ENCODE peak calls at places on chromosomes 2 and 18, in five cellular contexts. One of them, this sample, is unnamed.

GRCh38 chr2:58227171-58227917 is 13.8 kb downstream of the FANCL start:
- DNase-seq in right atrium auricular region: no peak
- DNase-seq in CD8-positive, alpha-beta T cell: no peak
- DNase-seq in cardiac muscle cell: no peak
- DNase-seq in OCI-LY7: no peak
- DNase-seq in this sample: no peak

GRCh38 chr2:121689356-121689755 is 40.1 kb upstream of the CLASP1 start:
- DNase-seq in right atrium auricular region: no peak
- DNase-seq in OCI-LY7: no peak
- DNase-seq in CD8-positive, alpha-beta T cell: no peak
- DNase-seq in cardiac muscle cell: peak; percentile 19
- DNase-seq in this sample: no peak

GRCh38 chr2:151032741-151033152 is 228.9 kb downstream of the RBM43 start:
- DNase-seq in right atrium auricular region: no peak
- DNase-seq in CD8-positive, alpha-beta T cell: no peak
- DNase-seq in cardiac muscle cell: no peak
- DNase-seq in OCI-LY7: no peak
- DNase-seq in this sample: no peak

GRCh38 chr2:227150222-227150936 is 13.6 kb downstream of the COL4A4 start:
- DNase-seq in right atrium auricular region: no peak
- DNase-seq in CD8-positive, alpha-beta T cell: no peak
- DNase-seq in OCI-LY7: no peak
- DNase-seq in cardiac muscle cell: no peak
- DNase-seq in this sample: no peak

GRCh38 chr2:152577611-152578010 is 139.7 kb downstream of the PRPF40A start:
- DNase-seq in CD8-positive, alpha-beta T cell: no peak
- DNase-seq in OCI-LY7: no peak
- DNase-seq in cardiac muscle cell: no peak
- DNase-seq in right atrium auricular region: no peak
- DNase-seq in this sample: no peak

GRCh38 chr2:226661789-226662545 is 137.7 kb downstream of the IRS1 start:
- DNase-seq in CD8-positive, alpha-beta T cell: no peak
- DNase-seq in cardiac muscle cell: no peak
- DNase-seq in right atrium auricular region: no peak
- DNase-seq in OCI-LY7: no peak
- DNase-seq in this sample: no peak

GRCh38 chr18:12744103-12744502 is 41.3 kb downstream of the PSMG2 start:
- DNase-seq in OCI-LY7: peak; percentile 74
- DNase-seq in CD8-positive, alpha-beta T cell: no peak
- DNase-seq in cardiac muscle cell: peak; percentile 33
- DNase-seq in right atrium auricular region: no peak
- DNase-seq in this sample: no peak

GRCh38 chr2:101478561-101479001 is 3.7 kb upstream of the RFX8 start:
- DNase-seq in right atrium auricular region: no peak
- DNase-seq in OCI-LY7: no peak
- DNase-seq in CD8-positive, alpha-beta T cell: no peak
- DNase-seq in cardiac muscle cell: no peak
- DNase-seq in this sample: no peak

GRCh38 chr18:76425299-76426101 is 69.5 kb downstream of the ZNF516 start:
- DNase-seq in right atrium auricular region: no peak
- DNase-seq in OCI-LY7: no peak
- DNase-seq in CD8-positive, alpha-beta T cell: no peak
- DNase-seq in cardiac muscle cell: no peak
- DNase-seq in this sample: peak; percentile 65

GRCh38 chr18:78240091-78240490 is 739.5 kb upstream of the SALL3 start:
- DNase-seq in right atrium auricular region: no peak
- DNase-seq in CD8-positive, alpha-beta T cell: no peak
- DNase-seq in cardiac muscle cell: no peak
- DNase-seq in OCI-LY7: no peak
- DNase-seq in this sample: no peak

GRCh38 chr2:181483876-181484275 is 26.7 kb downstream of the ITGA4 start:
- DNase-seq in OCI-LY7: no peak
- DNase-seq in cardiac muscle cell: no peak
- DNase-seq in right atrium auricular region: no peak
- DNase-seq in CD8-positive, alpha-beta T cell: no peak
- DNase-seq in this sample: no peak

GRCh38 chr18:69109686-69110085 is 291.0 kb upstream of the DOK6 start:
- DNase-seq in CD8-positive, alpha-beta T cell: no peak
- DNase-seq in OCI-LY7: no peak
- DNase-seq in right atrium auricular region: no peak
- DNase-seq in cardiac muscle cell: no peak
- DNase-seq in this sample: no peak

GRCh38 chr2:33166287-33166881 is 219.6 kb downstream of the LTBP1 start:
- DNase-seq in OCI-LY7: no peak
- DNase-seq in right atrium auricular region: no peak
- DNase-seq in CD8-positive, alpha-beta T cell: no peak
- DNase-seq in cardiac muscle cell: no peak
- DNase-seq in this sample: no peak

GRCh38 chr18:38940863-38941531 is 1375.4 kb upstream of the CELF4 start:
- DNase-seq in cardiac muscle cell: no peak
- DNase-seq in OCI-LY7: peak; percentile 28
- DNase-seq in CD8-positive, alpha-beta T cell: peak; percentile 13
- DNase-seq in right atrium auricular region: no peak
- DNase-seq in this sample: no peak

GRCh38 chr2:12619975-12620374 is 96.8 kb upstream of the TRIB2 start:
- DNase-seq in cardiac muscle cell: no peak
- DNase-seq in CD8-positive, alpha-beta T cell: no peak
- DNase-seq in OCI-LY7: no peak
- DNase-seq in right atrium auricular region: no peak
- DNase-seq in this sample: no peak

GRCh38 chr18:11412790-11413189 is 196.6 kb upstream of the SLC35G4 start:
- DNase-seq in OCI-LY7: no peak
- DNase-seq in CD8-positive, alpha-beta T cell: no peak
- DNase-seq in right atrium auricular region: no peak
- DNase-seq in cardiac muscle cell: no peak
- DNase-seq in this sample: no peak

GRCh38 chr2:48900321-48901014 is 144.9 kb upstream of the LHCGR start:
- DNase-seq in right atrium auricular region: no peak
- DNase-seq in CD8-positive, alpha-beta T cell: no peak
- DNase-seq in OCI-LY7: no peak
- DNase-seq in cardiac muscle cell: no peak
- DNase-seq in this sample: no peak

GRCh38 chr18:371616-371998 is 103.8 kb upstream of the THOC1 start:
- DNase-seq in right atrium auricular region: no peak
- DNase-seq in cardiac muscle cell: peak; percentile 58
- DNase-seq in CD8-positive, alpha-beta T cell: no peak
- DNase-seq in OCI-LY7: no peak
- DNase-seq in this sample: no peak

GRCh38 chr18:39558658-39559057 is 1993.1 kb upstream of the CELF4 start:
- DNase-seq in CD8-positive, alpha-beta T cell: no peak
- DNase-seq in OCI-LY7: no peak
- DNase-seq in cardiac muscle cell: peak; percentile 16
- DNase-seq in right atrium auricular region: no peak
- DNase-seq in this sample: no peak

GRCh38 chr2:138632066-138632465 is 130.5 kb downstream of the SPOPL start:
- DNase-seq in CD8-positive, alpha-beta T cell: no peak
- DNase-seq in OCI-LY7: no peak
- DNase-seq in cardiac muscle cell: no peak
- DNase-seq in right atrium auricular region: no peak
- DNase-seq in this sample: no peak

GRCh38 chr2:68367918-68368656 is 3.0 kb downstream of the PLEK start:
- DNase-seq in right atrium auricular region: no peak
- DNase-seq in CD8-positive, alpha-beta T cell: no peak
- DNase-seq in cardiac muscle cell: no peak
- DNase-seq in OCI-LY7: no peak
- DNase-seq in this sample: no peak

GRCh38 chr2:68363731-68364130 is 1.4 kb upstream of the PLEK start:
- DNase-seq in CD8-positive, alpha-beta T cell: no peak
- DNase-seq in OCI-LY7: no peak
- DNase-seq in cardiac muscle cell: no peak
- DNase-seq in right atrium auricular region: no peak
- DNase-seq in this sample: no peak

GRCh38 chr2:68365087-68365486 is at the start of gene PLEK:
- DNase-seq in right atrium auricular region: peak; percentile 69
- DNase-seq in OCI-LY7: peak; percentile 73
- DNase-seq in cardiac muscle cell: no peak
- DNase-seq in CD8-positive, alpha-beta T cell: no peak
- DNase-seq in this sample: no peak

GRCh38 chr2:68368657-68369339 is 3.7 kb downstream of the PLEK start:
- DNase-seq in right atrium auricular region: no peak
- DNase-seq in cardiac muscle cell: no peak
- DNase-seq in CD8-positive, alpha-beta T cell: no peak
- DNase-seq in OCI-LY7: peak; percentile 20
- DNase-seq in this sample: no peak

DNA sequence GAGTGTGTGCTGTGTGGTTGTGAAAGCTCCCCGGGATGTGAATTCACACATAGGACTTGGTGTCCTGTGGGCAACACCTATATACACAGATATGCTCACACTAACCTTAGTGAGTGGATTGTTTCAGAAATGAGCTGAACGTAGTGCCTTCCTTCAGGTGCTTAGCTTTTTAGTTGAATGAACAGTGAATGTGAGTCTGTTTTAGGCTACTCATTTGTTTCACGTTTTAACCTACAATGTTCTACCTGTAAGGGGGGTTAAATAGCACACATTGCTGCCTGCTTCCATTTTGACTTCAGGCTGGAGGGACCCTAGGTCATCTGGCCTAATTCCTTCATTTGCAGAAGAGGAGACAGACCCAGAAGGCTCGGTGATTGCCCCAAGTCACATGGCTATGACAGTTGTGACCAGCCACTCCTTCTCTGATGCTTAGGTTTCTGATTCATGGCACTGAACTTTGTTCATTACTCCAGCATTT is 1.0 kb downstream of the PLEK start:
- DNase-seq in CD8-positive, alpha-beta T cell: no peak
- DNase-seq in cardiac muscle cell: no peak
- DNase-seq in right atrium auricular region: no peak
- DNase-seq in OCI-LY7: peak; percentile 36
- DNase-seq in this sample: no peak
- H3K4me3 ChIP-seq in CD8-positive, alpha-beta T cell: peak overlapping the region; percentile 44
- H3K4me3 ChIP-seq in cardiac muscle cell: no peak overlapping the region
- H3K4me3 ChIP-seq in right atrium auricular region: no peak overlapping the region
- H3K4me3 ChIP-seq in OCI-LY7: peak overlapping the region; percentile 74
- H3K4me3 ChIP-seq in this sample: no peak overlapping the region

DNA sequence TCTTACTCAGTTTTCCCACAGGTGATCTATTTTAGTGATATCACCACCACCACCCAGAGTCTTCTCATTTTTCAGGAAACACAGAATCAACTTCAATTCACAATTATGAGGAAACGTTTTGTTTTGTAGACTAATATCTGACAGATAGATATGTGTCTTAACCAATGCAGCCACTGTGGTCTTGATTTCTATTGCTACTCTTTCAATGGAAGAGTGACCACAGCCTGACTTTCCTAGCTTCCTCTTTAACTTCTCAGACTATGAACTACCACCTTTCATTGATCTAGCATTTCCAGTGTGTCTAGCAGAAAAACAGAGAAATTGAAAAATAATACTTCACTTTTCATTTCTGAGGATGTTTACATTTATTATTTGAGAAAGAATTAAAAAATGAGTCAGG is 20.5 kb downstream of the ADAM17 start:
- DNase-seq in cardiac muscle cell: no peak
- DNase-seq in OCI-LY7: no peak
- DNase-seq in right atrium auricular region: no peak
- DNase-seq in CD8-positive, alpha-beta T cell: no peak
- DNase-seq in this sample: no peak
- H3K4me1 ChIP-seq in cardiac muscle cell: no peaks in the 10 kb centered on the region
- H3K4me1 ChIP-seq in OCI-LY7: peaks cover 47% of the 10 kb centered on the region
- H3K4me1 ChIP-seq in right atrium auricular region: no peaks in the 10 kb centered on the region
- H3K4me1 ChIP-seq in CD8-positive, alpha-beta T cell: no peaks in the 10 kb centered on the region
- H3K4me1 ChIP-seq in this sample: no peaks in the 10 kb centered on the region

GRCh38 chr18:47984991-47985390 is 54.5 kb upstream of the SMAD2 start:
- DNase-seq in cardiac muscle cell: no peak
- DNase-seq in OCI-LY7: no peak
- DNase-seq in right atrium auricular region: no peak
- DNase-seq in CD8-positive, alpha-beta T cell: no peak
- DNase-seq in this sample: no peak

GRCh38 chr18:47981320-47981719 is 50.9 kb upstream of the SMAD2 start:
- DNase-seq in CD8-positive, alpha-beta T cell: no peak
- DNase-seq in right atrium auricular region: no peak
- DNase-seq in cardiac muscle cell: no peak
- DNase-seq in OCI-LY7: no peak
- DNase-seq in this sample: peak; percentile 49

GRCh38 chr18:47981830-47982229 is 51.4 kb upstream of the SMAD2 start:
- DNase-seq in OCI-LY7: no peak
- DNase-seq in CD8-positive, alpha-beta T cell: no peak
- DNase-seq in right atrium auricular region: no peak
- DNase-seq in cardiac muscle cell: no peak
- DNase-seq in this sample: peak; percentile 41

GRCh38 chr18:47983946-47984345 is 53.5 kb upstream of the SMAD2 start:
- DNase-seq in right atrium auricular region: no peak
- DNase-seq in OCI-LY7: no peak
- DNase-seq in CD8-positive, alpha-beta T cell: no peak
- DNase-seq in cardiac muscle cell: no peak
- DNase-seq in this sample: no peak

DNA sequence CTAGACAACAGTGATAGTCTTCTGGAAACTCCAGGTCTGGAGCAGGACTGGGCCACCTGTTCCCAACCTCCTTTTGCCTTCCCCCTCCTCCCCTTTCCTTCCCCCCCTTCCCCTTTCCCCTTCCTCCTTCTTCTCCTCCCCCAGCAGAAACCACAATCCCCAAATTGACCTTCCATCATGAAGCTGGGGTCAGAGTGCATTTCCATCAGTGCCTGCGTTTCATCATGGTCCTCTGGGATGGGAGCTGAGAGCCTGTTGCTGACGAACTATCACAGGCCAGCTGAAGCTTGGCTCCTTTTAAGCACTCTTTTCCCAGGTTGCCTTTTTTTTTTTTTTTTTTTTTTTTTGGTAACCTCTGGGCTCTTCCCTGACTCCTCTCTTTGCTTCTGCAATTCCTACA is 52.6 kb upstream of the SMAD2 start:
- DNase-seq in CD8-positive, alpha-beta T cell: no peak
- DNase-seq in right atrium auricular region: no peak
- DNase-seq in cardiac muscle cell: no peak
- DNase-seq in OCI-LY7: no peak
- DNase-seq in this sample: no peak
- H3K27ac ChIP-seq in CD8-positive, alpha-beta T cell: no peak overlapping the region
- H3K27ac ChIP-seq in right atrium auricular region: no peak overlapping the region
- H3K27ac ChIP-seq in cardiac muscle cell: no peak overlapping the region
- H3K27ac ChIP-seq in OCI-LY7: no peak overlapping the region
- H3K27ac ChIP-seq in this sample: no peak overlapping the region

GRCh38 chr18:45503988-45504387 is 111.3 kb upstream of the SLC14A2 start:
- DNase-seq in OCI-LY7: no peak
- DNase-seq in CD8-positive, alpha-beta T cell: no peak
- DNase-seq in right atrium auricular region: no peak
- DNase-seq in cardiac muscle cell: no peak
- DNase-seq in this sample: no peak

GRCh38 chr18:45506951-45507350 is 108.3 kb upstream of the SLC14A2 start:
- DNase-seq in right atrium auricular region: no peak
- DNase-seq in OCI-LY7: no peak
- DNase-seq in cardiac muscle cell: no peak
- DNase-seq in CD8-positive, alpha-beta T cell: no peak
- DNase-seq in this sample: no peak

GRCh38 chr18:45505497-45506206 is 109.6 kb upstream of the SLC14A2 start:
- DNase-seq in CD8-positive, alpha-beta T cell: no peak
- DNase-seq in cardiac muscle cell: no peak
- DNase-seq in right atrium auricular region: no peak
- DNase-seq in OCI-LY7: no peak
- DNase-seq in this sample: peak; percentile 55

DNA sequence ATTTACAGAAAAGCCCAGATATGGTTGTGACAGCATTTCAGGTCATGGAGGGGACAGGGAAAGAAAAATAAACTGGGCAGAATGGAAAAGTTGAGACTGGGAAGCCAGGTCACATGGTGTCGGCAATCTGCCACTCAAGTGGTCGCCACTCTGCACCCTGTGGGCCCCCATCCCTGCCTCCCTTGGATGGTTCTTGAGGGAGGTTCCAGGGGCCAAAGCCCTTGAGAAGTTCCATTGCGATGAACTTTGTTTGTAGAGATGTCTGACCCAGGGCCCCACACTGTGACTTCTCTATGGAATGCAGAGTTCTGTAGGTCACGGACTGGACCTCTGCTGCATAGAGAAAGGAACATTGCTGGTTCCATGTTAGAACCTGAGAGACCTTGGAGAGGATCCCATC is 105.7 kb upstream of the SLC14A2 start:
- DNase-seq in cardiac muscle cell: no peak
- DNase-seq in OCI-LY7: no peak
- DNase-seq in right atrium auricular region: no peak
- DNase-seq in CD8-positive, alpha-beta T cell: no peak
- DNase-seq in this sample: no peak
- H3K4me3 ChIP-seq in cardiac muscle cell: no peak overlapping the region
- H3K4me3 ChIP-seq in OCI-LY7: no peak overlapping the region
- H3K4me3 ChIP-seq in right atrium auricular region: no peak overlapping the region
- H3K4me3 ChIP-seq in CD8-positive, alpha-beta T cell: no peak overlapping the region
- H3K4me3 ChIP-seq in this sample: no peak overlapping the region

This sample was measured in endodermal cell.